ENCODE peak calls at places on chromosomes 3 and 15, in five cellular contexts. N is PC-9; Q is stimulated activated naive CD4-positive, alpha-beta T cell treated with Interleukin-2 at 50 U/mL for 16 hours; J is stromal cell of bone marrow; L is hypothalamus. P is an unnamed sample.

GRCh38 chr3:127691494-127691893 is 18.7 kb downstream of the ABTB1 start:
- DNase-seq in N (no peak), Q (no peak), L (no peak), J (no peak), P (no peak)

GRCh38 chr3:15794303-15794771 is 3.4 kb downstream of the ANKRD28 start:
- DNase-seq in Q (no peak), L (no peak), J (peak), N (peak), P (peak)

GRCh38 chr15:23484870-23485269 is 37.8 kb upstream of the GOLGA6L2 start:
- DNase-seq in J (no peak), L (no peak), N (no peak), Q (no peak), P (no peak)

GRCh38 chr15:74635228-74635627 is 19.6 kb downstream of the CLK3 start:
- DNase-seq in N (no peak), J (no peak), Q (peak), L (peak), P (peak)

GRCh38 chr3:118803096-118803476 is 231.6 kb downstream of the IGSF11 start:
- DNase-seq in J (no peak), N (no peak), L (no peak), Q (no peak), P (no peak)

GRCh38 chr3:58580826-58581327 is 3.7 kb upstream of the FAM107A start:
- DNase-seq in N (no peak), J (no peak), L (no peak), Q (no peak), P (no peak)

GRCh38 chr15:74428970-74429783 is 4.6 kb downstream of the SEMA7A start:
- DNase-seq in N (no peak), J (no peak), L (no peak), Q (no peak), P (no peak)

GRCh38 chr3:68088216-68088615 is 433.8 kb upstream of the SUCLG2 start:
- DNase-seq in Q (peak), L (no peak), N (no peak), J (no peak), P (no peak)

GRCh38 chr3:72818092-72818721 is 30.0 kb downstream of the SHQ1 start:
- DNase-seq in N (no peak), L (no peak), Q (no peak), J (no peak), P (no peak)

GRCh38 chr15:60328852-60329443 is 68.8 kb downstream of the ANXA2 start:
- DNase-seq in Q (no peak), N (no peak), J (no peak), L (no peak), P (peak)

GRCh38 chr3:172595648-172596393 is 72.6 kb upstream of the TNFSF10 start:
- DNase-seq in Q (peak), L (no peak), N (peak), J (peak), P (peak)

GRCh38 chr15:98795980-98796379 is 147.6 kb downstream of the IGF1R start:
- DNase-seq in J (no peak), Q (no peak), N (no peak), L (no peak), P (no peak)

GRCh38 chr15:89367485-89368451 is 33.1 kb upstream of the POLG start:
- DNase-seq in L (peak), J (no peak), Q (no peak), N (no peak), P (peak)

GRCh38 chr3:73540969-73541740 is 83.6 kb downstream of the PDZRN3 start:
- DNase-seq in Q (no peak), N (no peak), L (no peak), J (peak), P (no peak)

GRCh38 chr3:127819086-127819485 is 3.2 kb downstream of the MGLL start:
- DNase-seq in J (no peak), L (no peak), Q (no peak), N (peak), P (no peak)

GRCh38 chr15:51093865-51094605 is 671 bp downstream of the TNFAIP8L3 start:
- DNase-seq in N (no peak), Q (no peak), L (no peak), J (no peak), P (no peak)

GRCh38 chr3:97942801-97943546 is 29.3 kb downstream of the RIOX2 start:
- DNase-seq in J (no peak), Q (no peak), L (no peak), N (no peak), P (no peak)

GRCh38 chr3:118987466-118987865 is 47.2 kb downstream of the IGSF11 start:
- DNase-seq in Q (no peak), N (no peak), J (peak), L (peak), P (no peak)

GRCh38 chr3:168862466-168862865 is 766.7 kb upstream of the GOLIM4 start:
- DNase-seq in Q (no peak), L (no peak), N (no peak), J (no peak), P (no peak)

GRCh38 chr3:196920733-196921132 is 21.6 kb downstream of the NCBP2 start:
- DNase-seq in L (no peak), Q (no peak), J (no peak), N (no peak), P (no peak)

GRCh38 chr3:127529346-127530188 is 61.0 kb downstream of the TPRA1 start:
- DNase-seq in N (no peak), J (no peak), Q (no peak), L (no peak), P (peak)

GRCh38 chr3:39287859-39288221 is 8.0 kb upstream of the CX3CR1 start:
- DNase-seq in L (no peak), N (no peak), Q (no peak), J (no peak), P (no peak)

GRCh38 chr3:116777181-116777840 is 67.7 kb downstream of the TUSC7 start:
- DNase-seq in N (no peak), L (no peak), J (no peak), Q (no peak), P (no peak)

GRCh38 chr3:146067048-146067447 is 93.9 kb downstream of the PLOD2 start:
- DNase-seq in Q (no peak), N (peak), J (peak), L (no peak), P (no peak)

GRCh38 chr3:112111785-112112402 is 21.2 kb downstream of the GCSAM start:
- DNase-seq in Q (peak), N (peak), J (peak), L (peak), P (peak)

GRCh38 chr15:94070341-94071275 is 160.8 kb upstream of the MCTP2 start:
- DNase-seq in Q (no peak), J (no peak), L (peak), N (no peak), P (peak)

GRCh38 chr3:124854027-124854426 is 33.1 kb downstream of the ITGB5 start:
- DNase-seq in N (no peak), J (no peak), L (no peak), Q (no peak), P (no peak)

GRCh38 chr3:28036599-28037575 is 204.5 kb upstream of the CMC1 start:
- DNase-seq in N (no peak), L (no peak), J (no peak), Q (no peak), P (no peak)

GRCh38 chr3:44833394-44833793 is 28.3 kb upstream of the TMEM42 start:
- DNase-seq in N (no peak), J (no peak), L (no peak), Q (no peak), P (no peak)

GRCh38 chr3:112539825-112540517 is 21.8 kb downstream of the ATG3 start:
- DNase-seq in Q (no peak), L (no peak), N (no peak), J (no peak), P (no peak)

GRCh38 chr3:38487323-38487722 is 8.8 kb upstream of the EXOG start:
- DNase-seq in L (no peak), N (no peak), Q (no peak), J (no peak), P (no peak)

GRCh38 chr15:70720228-70721016 is 42.9 kb downstream of the UACA start:
- DNase-seq in N (no peak), L (no peak), J (no peak), Q (no peak), P (no peak)

GRCh38 chr3:51968883-51969674 is 1.8 kb upstream of the PCBP4 start:
- DNase-seq in N (no peak), Q (no peak), L (no peak), J (no peak), P (no peak)

GRCh38 chr15:76336254-76337046 is at the start of gene ISL2:
- DNase-seq in Q (peak), L (no peak), N (no peak), J (peak), P (peak)

GRCh38 chr3:46479021-46479420 is 14.3 kb upstream of the LTF start:
- DNase-seq in N (no peak), L (no peak), J (no peak), Q (no peak), P (no peak)

GRCh38 chr15:89074402-89075012 is 13.7 kb upstream of the ABHD2 start:
- DNase-seq in Q (no peak), J (no peak), L (no peak), N (no peak), P (no peak)

GRCh38 chr3:192514081-192514753 is 213.1 kb downstream of the FGF12 start:
- DNase-seq in J (no peak), N (no peak), L (peak), Q (no peak), P (peak)

GRCh38 chr3:55267206-55267930 is 219.7 kb downstream of the WNT5A start:
- DNase-seq in Q (no peak), N (no peak), L (no peak), J (peak), P (no peak)